ENCODE peak calls at places on chromosomes 12 and 14, in five cellular contexts. One of them, this sample, is unnamed.
A peak's percentile ranks its signal among the peaks of the same experiment; 100 is the strongest.

GRCh38 chr14:54117401-54117800 is 160.8 kb upstream of the BMP4 start:
- DNase-seq in BE2C: no peak
- DNase-seq in K562: no peak
- DNase-seq in brain microvascular endothelial cell: no peak
- DNase-seq in GM23338: no peak
- DNase-seq in this sample: no peak

GRCh38 chr12:108190529-108190928 is 61.4 kb downstream of the WSCD2 start:
- DNase-seq in BE2C: no peak
- DNase-seq in K562: no peak
- DNase-seq in brain microvascular endothelial cell: no peak
- DNase-seq in GM23338: no peak
- DNase-seq in this sample: no peak

GRCh38 chr12:11689591-11690158 is 40.2 kb downstream of the ETV6 start:
- DNase-seq in BE2C: peak; percentile 67
- DNase-seq in K562: no peak
- DNase-seq in brain microvascular endothelial cell: no peak
- DNase-seq in GM23338: no peak
- DNase-seq in this sample: no peak

GRCh38 chr12:124525455-124525854 is 42.0 kb downstream of the NCOR2 start:
- DNase-seq in BE2C: no peak
- DNase-seq in K562: no peak
- DNase-seq in brain microvascular endothelial cell: no peak
- DNase-seq in GM23338: no peak
- DNase-seq in this sample: no peak

GRCh38 chr14:67251573-67252226 is 10.5 kb downstream of the PALS1 start:
- DNase-seq in BE2C: no peak
- DNase-seq in K562: no peak
- DNase-seq in brain microvascular endothelial cell: peak; percentile 32
- DNase-seq in GM23338: peak; percentile 24
- DNase-seq in this sample: no peak

GRCh38 chr14:53109028-53109687 is 44.0 kb downstream of the DDHD1 start:
- DNase-seq in BE2C: no peak
- DNase-seq in K562: peak; percentile 14
- DNase-seq in brain microvascular endothelial cell: no peak
- DNase-seq in GM23338: no peak
- DNase-seq in this sample: no peak

GRCh38 chr14:103897075-103897947 is 30.9 kb upstream of the TDRD9 start:
- DNase-seq in BE2C: no peak
- DNase-seq in K562: no peak
- DNase-seq in brain microvascular endothelial cell: no peak
- DNase-seq in GM23338: no peak
- DNase-seq in this sample: peak; percentile 66

GRCh38 chr12:75938189-75938588 is 93.4 kb downstream of the PHLDA1 start:
- DNase-seq in BE2C: no peak
- DNase-seq in K562: peak; percentile 18
- DNase-seq in brain microvascular endothelial cell: no peak
- DNase-seq in GM23338: no peak
- DNase-seq in this sample: no peak

GRCh38 chr12:47318963-47319362 is 239.2 kb upstream of the AMIGO2 start:
- DNase-seq in BE2C: no peak
- DNase-seq in K562: no peak
- DNase-seq in brain microvascular endothelial cell: no peak
- DNase-seq in GM23338: no peak
- DNase-seq in this sample: no peak

GRCh38 chr12:120282229-120282628 is 9.5 kb downstream of the RNU4-2 start:
- DNase-seq in BE2C: no peak
- DNase-seq in K562: no peak
- DNase-seq in brain microvascular endothelial cell: no peak
- DNase-seq in GM23338: peak; percentile 33
- DNase-seq in this sample: no peak

GRCh38 chr12:104350211-104350908 is 46.8 kb downstream of the EID3 start:
- DNase-seq in BE2C: no peak
- DNase-seq in K562: no peak
- DNase-seq in brain microvascular endothelial cell: no peak
- DNase-seq in GM23338: no peak
- DNase-seq in this sample: no peak

GRCh38 chr12:112236786-112237185 is 111.4 kb downstream of the TRAFD1 start:
- DNase-seq in BE2C: no peak
- DNase-seq in K562: no peak
- DNase-seq in brain microvascular endothelial cell: no peak
- DNase-seq in GM23338: no peak
- DNase-seq in this sample: no peak

GRCh38 chr14:65187421-65188049 is 85.2 kb upstream of the MAX start:
- DNase-seq in BE2C: no peak
- DNase-seq in K562: no peak
- DNase-seq in brain microvascular endothelial cell: no peak
- DNase-seq in GM23338: peak; percentile 65
- DNase-seq in this sample: no peak

GRCh38 chr12:108191086-108191485 is 62.0 kb downstream of the WSCD2 start:
- DNase-seq in BE2C: no peak
- DNase-seq in K562: no peak
- DNase-seq in brain microvascular endothelial cell: no peak
- DNase-seq in GM23338: no peak
- DNase-seq in this sample: no peak

GRCh38 chr12:114400925-114401324 is 5.0 kb downstream of the TBX5 start:
- DNase-seq in BE2C: no peak
- DNase-seq in K562: no peak
- DNase-seq in brain microvascular endothelial cell: no peak
- DNase-seq in GM23338: peak; percentile 46
- DNase-seq in this sample: no peak

GRCh38 chr12:116376354-116377193 is 99.1 kb upstream of the MED13L start:
- DNase-seq in BE2C: peak; percentile 83
- DNase-seq in K562: no peak
- DNase-seq in brain microvascular endothelial cell: no peak
- DNase-seq in GM23338: no peak
- DNase-seq in this sample: no peak

GRCh38 chr14:93712838-93713724 is 75.2 kb downstream of the PRIMA1 start:
- DNase-seq in BE2C: no peak
- DNase-seq in K562: no peak
- DNase-seq in brain microvascular endothelial cell: no peak
- DNase-seq in GM23338: no peak
- DNase-seq in this sample: peak; percentile 39

GRCh38 chr12:33703221-33703620 is 263.6 kb upstream of the SYT10 start:
- DNase-seq in BE2C: no peak
- DNase-seq in K562: no peak
- DNase-seq in brain microvascular endothelial cell: no peak
- DNase-seq in GM23338: no peak
- DNase-seq in this sample: no peak

GRCh38 chr14:95507174-95507573 is 9.3 kb downstream of the SYNE3 start:
- DNase-seq in BE2C: peak; percentile 76
- DNase-seq in K562: peak; percentile 62
- DNase-seq in brain microvascular endothelial cell: peak; percentile 81
- DNase-seq in GM23338: no peak
- DNase-seq in this sample: peak; percentile 79

GRCh38 chr12:53795927-53796326 is 44.1 kb upstream of the CISTR start:
- DNase-seq in BE2C: no peak
- DNase-seq in K562: no peak
- DNase-seq in brain microvascular endothelial cell: no peak
- DNase-seq in GM23338: no peak
- DNase-seq in this sample: no peak

GRCh38 chr14:39232554-39233415 is 930 bp upstream of the MIA2 start:
- DNase-seq in BE2C: no peak
- DNase-seq in K562: no peak
- DNase-seq in brain microvascular endothelial cell: peak; percentile 77
- DNase-seq in GM23338: no peak
- DNase-seq in this sample: no peak

GRCh38 chr12:53696285-53696654 is 20.4 kb upstream of the ATP5MC2 start:
- DNase-seq in BE2C: peak; percentile 80
- DNase-seq in K562: peak; percentile 94
- DNase-seq in brain microvascular endothelial cell: peak; percentile 90
- DNase-seq in GM23338: peak; percentile 98
- DNase-seq in this sample: no peak

GRCh38 chr14:89641495-89642162 is 224.6 kb upstream of the FOXN3 start:
- DNase-seq in BE2C: no peak
- DNase-seq in K562: no peak
- DNase-seq in brain microvascular endothelial cell: no peak
- DNase-seq in GM23338: no peak
- DNase-seq in this sample: no peak

GRCh38 chr12:114848661-114849060 is 164.7 kb upstream of the TBX3 start:
- DNase-seq in BE2C: no peak
- DNase-seq in K562: no peak
- DNase-seq in brain microvascular endothelial cell: peak; percentile 82
- DNase-seq in GM23338: no peak
- DNase-seq in this sample: no peak

GRCh38 chr12:91023326-91024004 is 18.7 kb upstream of the EPYC start:
- DNase-seq in BE2C: no peak
- DNase-seq in K562: no peak
- DNase-seq in brain microvascular endothelial cell: peak; percentile 56
- DNase-seq in GM23338: no peak
- DNase-seq in this sample: no peak

GRCh38 chr14:51014086-51014485 is 69.8 kb upstream of the PYGL start:
- DNase-seq in BE2C: no peak
- DNase-seq in K562: no peak
- DNase-seq in brain microvascular endothelial cell: peak; percentile 34
- DNase-seq in GM23338: no peak
- DNase-seq in this sample: no peak

GRCh38 chr12:110344657-110345056 is 58.9 kb downstream of the ANAPC7 start:
- DNase-seq in BE2C: no peak
- DNase-seq in K562: no peak
- DNase-seq in brain microvascular endothelial cell: no peak
- DNase-seq in GM23338: no peak
- DNase-seq in this sample: no peak

GRCh38 chr12:14394317-14395058 is 29.0 kb downstream of the ATF7IP start:
- DNase-seq in BE2C: peak; percentile 34
- DNase-seq in K562: peak; percentile 66
- DNase-seq in brain microvascular endothelial cell: peak; percentile 78
- DNase-seq in GM23338: peak; percentile 79
- DNase-seq in this sample: no peak

GRCh38 chr14:95340201-95340697 is 20.5 kb upstream of the CLMN start:
- DNase-seq in BE2C: no peak
- DNase-seq in K562: no peak
- DNase-seq in brain microvascular endothelial cell: no peak
- DNase-seq in GM23338: no peak
- DNase-seq in this sample: no peak

GRCh38 chr12:109518820-109519665 is 41.6 kb downstream of the UBE3B start:
- DNase-seq in BE2C: peak; percentile 82
- DNase-seq in K562: peak; percentile 76
- DNase-seq in brain microvascular endothelial cell: peak; percentile 74
- DNase-seq in GM23338: peak; percentile 83
- DNase-seq in this sample: no peak

GRCh38 chr14:33455998-33456397 is 494.9 kb downstream of the EGLN3 start:
- DNase-seq in BE2C: no peak
- DNase-seq in K562: no peak
- DNase-seq in brain microvascular endothelial cell: no peak
- DNase-seq in GM23338: no peak
- DNase-seq in this sample: no peak
- H3K4me3 ChIP-seq in BE2C: no peak overlapping the region
- H3K4me3 ChIP-seq in K562: no peak overlapping the region
- H3K4me3 ChIP-seq in brain microvascular endothelial cell: no peak overlapping the region
- H3K4me3 ChIP-seq in GM23338: no peak overlapping the region
- H3K4me3 ChIP-seq in this sample: no peak overlapping the region

GRCh38 chr14:63134801-63135200 is 69.4 kb upstream of the RHOJ start:
- DNase-seq in BE2C: peak; percentile 8
- DNase-seq in K562: no peak
- DNase-seq in brain microvascular endothelial cell: peak; percentile 7
- DNase-seq in GM23338: peak; percentile 48
- DNase-seq in this sample: no peak
- TF ChIP-seq CTCF in BE2C: peak; percentile 56
- TF ChIP-seq CTCF in K562: no peak
- TF ChIP-seq CTCF in brain microvascular endothelial cell: peak; percentile 58
- TF ChIP-seq CTCF in GM23338: peak; percentile 79
- TF ChIP-seq CTCF in this sample: no peak

GRCh38 chr14:105216490-105217247 is 31.7 kb upstream of the BTBD6 start:
- DNase-seq in BE2C: no peak
- DNase-seq in K562: no peak
- DNase-seq in brain microvascular endothelial cell: no peak
- DNase-seq in GM23338: no peak
- DNase-seq in this sample: no peak
- H3K36me3 ChIP-seq in BE2C: peaks cover 30% of the 10 kb centered on the region
- H3K36me3 ChIP-seq in K562: peaks cover 22% of the 10 kb centered on the region
- H3K36me3 ChIP-seq in brain microvascular endothelial cell: peaks cover 22% of the 10 kb centered on the region
- H3K36me3 ChIP-seq in GM23338: no peaks in the 10 kb centered on the region
- H3K36me3 ChIP-seq in this sample: peaks cover 83% of the 10 kb centered on the region

GRCh38 chr12:122028601-122029560 is 7.2 kb downstream of the BCL7A start:
- DNase-seq in BE2C: no peak
- DNase-seq in K562: no peak
- DNase-seq in brain microvascular endothelial cell: no peak
- DNase-seq in GM23338: no peak
- DNase-seq in this sample: no peak
- H3K4me3 ChIP-seq in BE2C: no peak overlapping the region
- H3K4me3 ChIP-seq in K562: no peak overlapping the region
- H3K4me3 ChIP-seq in brain microvascular endothelial cell: no peak overlapping the region
- H3K4me3 ChIP-seq in GM23338: no peak overlapping the region
- H3K4me3 ChIP-seq in this sample: no peak overlapping the region

GRCh38 chr12:67223225-67223624 is 45.9 kb upstream of the CAND1 start:
- DNase-seq in BE2C: no peak
- DNase-seq in K562: no peak
- DNase-seq in brain microvascular endothelial cell: no peak
- DNase-seq in GM23338: no peak
- DNase-seq in this sample: no peak

GRCh38 chr12:67217647-67218046 is 51.5 kb upstream of the CAND1 start:
- DNase-seq in BE2C: no peak
- DNase-seq in K562: no peak
- DNase-seq in brain microvascular endothelial cell: no peak
- DNase-seq in GM23338: no peak
- DNase-seq in this sample: no peak

GRCh38 chr12:67220065-67220464 is 49.1 kb upstream of the CAND1 start:
- DNase-seq in BE2C: no peak
- DNase-seq in K562: no peak
- DNase-seq in brain microvascular endothelial cell: no peak
- DNase-seq in GM23338: peak; percentile 48
- DNase-seq in this sample: no peak

GRCh38 chr12:67222302-67222701 is 46.9 kb upstream of the CAND1 start:
- DNase-seq in BE2C: no peak
- DNase-seq in K562: no peak
- DNase-seq in brain microvascular endothelial cell: peak; percentile 33
- DNase-seq in GM23338: peak; percentile 75
- DNase-seq in this sample: no peak
- TF ChIP-seq CTCF in BE2C: peak; percentile 34
- TF ChIP-seq CTCF in K562: peak; percentile 33
- TF ChIP-seq CTCF in brain microvascular endothelial cell: peak; percentile 62
- TF ChIP-seq CTCF in GM23338: peak; percentile 63
- TF ChIP-seq CTCF in this sample: no peak